ENCODE peak calls at places on chromosomes 1 and 21, in eight cellular contexts. O is activated naive CD4-positive, alpha-beta T cell treated with anti-CD3 and anti-CD28 coated beads, Interleukin-2, amount 50 U/mL, for 16 hours; U is CMK; G is astrocyte of the hippocampus; E is stimulated activated CD4-positive, alpha-beta T cell treated with anti-CD3 and anti-CD28 coated beads, Interleukin-12 subunit alpha, Interleukin-12 subunit beta, amount 100 ng/mL, for 4 hours; H is stimulated activated CD8-positive, alpha-beta memory T cell treated with anti-CD3 and anti-CD28 coated beads, Interleukin-15, amount 100 ng/mL, for 48 hours; V is adrenal gland; D is AG10803. F is an unnamed sample.

GRCh38 chr1:25844485-25845337 is 14.5 kb downstream of the AUNIP start:
- DNase-seq in O (no peak), U (no peak), G (no peak), E (no peak), H (no peak), V (no peak), D (no peak), F (no peak)

GRCh38 chr1:114310771-114311251 is 157.1 kb upstream of the SYT6 start:
- DNase-seq in O (no peak), U (peak), G (peak), E (no peak), H (no peak), V (no peak), D (peak), F (no peak)

GRCh38 chr1:53289050-53289429 is 38.8 kb downstream of the LRP8 start:
- DNase-seq in O (no peak), U (no peak), G (no peak), E (no peak), H (no peak), V (no peak), D (no peak), F (no peak)

GRCh38 chr1:231612393-231613089 is 14.0 kb upstream of the DISC1 start:
- DNase-seq in O (no peak), U (no peak), G (no peak), E (no peak), H (peak), V (no peak), D (no peak), F (no peak)

GRCh38 chr1:186838380-186839076 is 9.8 kb downstream of the PLA2G4A start:
- DNase-seq in O (no peak), U (no peak), G (no peak), E (no peak), H (no peak), V (no peak), D (no peak), F (no peak)

GRCh38 chr1:116375884-116376733 is 3.1 kb downstream of the ATP1A1 start:
- DNase-seq in O (peak), U (no peak), G (peak), E (peak), H (peak), V (peak), D (peak), F (no peak)

GRCh38 chr1:90262791-90263190 is 267.9 kb downstream of the ZNF326 start:
- DNase-seq in O (no peak), U (no peak), G (peak), E (no peak), H (no peak), V (no peak), D (peak), F (no peak)

GRCh38 chr1:169180167-169180566 is 73.7 kb downstream of the ATP1B1 start:
- DNase-seq in O (no peak), U (no peak), G (no peak), E (no peak), H (no peak), V (no peak), D (no peak), F (no peak)

GRCh38 chr1:235867903-235868469 is 1.3 kb upstream of the LYST start:
- DNase-seq in O (peak), U (no peak), G (no peak), E (no peak), H (no peak), V (no peak), D (no peak), F (no peak)

GRCh38 chr1:41359211-41360073 is 1.8 kb upstream of the FOXO6 start:
- DNase-seq in O (no peak), U (no peak), G (peak), E (no peak), H (no peak), V (peak), D (peak), F (no peak)

GRCh38 chr1:56626546-56626945 is 18.6 kb upstream of the PRKAA2 start:
- DNase-seq in O (no peak), U (no peak), G (no peak), E (no peak), H (no peak), V (no peak), D (peak), F (no peak)

GRCh38 chr1:17579951-17580939 is 40.7 kb downstream of the ARHGEF10L start:
- DNase-seq in O (no peak), U (no peak), G (no peak), E (no peak), H (no peak), V (no peak), D (no peak), F (no peak)

GRCh38 chr1:59499273-59499955 is 202.5 kb downstream of the FGGY start:
- DNase-seq in O (no peak), U (no peak), G (peak), E (no peak), H (no peak), V (no peak), D (no peak), F (no peak)

GRCh38 chr1:13725714-13726175 is 25.8 kb downstream of the PRDM2 start:
- DNase-seq in O (peak), U (no peak), G (peak), E (peak), H (no peak), V (peak), D (peak), F (no peak)

GRCh38 chr1:86487131-86487804 is 18.5 kb downstream of the CLCA1 start:
- DNase-seq in O (no peak), U (no peak), G (peak), E (no peak), H (no peak), V (no peak), D (peak), F (no peak)

GRCh38 chr1:116168277-116169032 is 57.3 kb downstream of the MAB21L3 start:
- DNase-seq in O (peak), U (peak), G (peak), E (peak), H (peak), V (peak), D (peak), F (peak)

GRCh38 chr1:59765036-59765730 is 49.6 kb upstream of the HOOK1 start:
- DNase-seq in O (no peak), U (no peak), G (no peak), E (no peak), H (no peak), V (no peak), D (no peak), F (no peak)

GRCh38 chr1:157490337-157491165 is 61.8 kb downstream of the FCRL5 start:
- DNase-seq in O (peak), U (no peak), G (peak), E (peak), H (peak), V (peak), D (peak), F (peak)

GRCh38 chr1:180643693-180644092 is 11.9 kb downstream of the XPR1 start:
- DNase-seq in O (no peak), U (no peak), G (peak), E (no peak), H (no peak), V (peak), D (peak), F (no peak)

GRCh38 chr1:64196074-64196869 is 7.2 kb upstream of the UBE2U start:
- DNase-seq in O (no peak), U (no peak), G (no peak), E (no peak), H (no peak), V (no peak), D (no peak), F (no peak)

GRCh38 chr1:87024936-87025537 is 110.6 kb downstream of the HS2ST1 start:
- DNase-seq in O (no peak), U (peak), G (peak), E (no peak), H (no peak), V (no peak), D (peak), F (no peak)

GRCh38 chr1:30919025-30919881 is 10.7 kb upstream of the SDC3 start:
- DNase-seq in O (no peak), U (peak), G (peak), E (no peak), H (no peak), V (peak), D (peak), F (no peak)

GRCh38 chr1:43143441-43143888 is 28.6 kb downstream of the EBNA1BP2 start:
- DNase-seq in O (no peak), U (no peak), G (no peak), E (no peak), H (no peak), V (no peak), D (no peak), F (no peak)

GRCh38 chr21:34243562-34243961 is 120.2 kb upstream of the KCNE2 start:
- DNase-seq in O (peak), U (no peak), G (no peak), E (no peak), H (no peak), V (peak), D (peak), F (no peak)

GRCh38 chr1:152356736-152357135 is 3.1 kb downstream of the FLG2 start:
- DNase-seq in O (no peak), U (no peak), G (no peak), E (no peak), H (no peak), V (no peak), D (no peak), F (no peak)

GRCh38 chr1:2564815-2565415 is 8.7 kb downstream of the TNFRSF14 start:
- DNase-seq in O (no peak), U (no peak), G (no peak), E (no peak), H (no peak), V (no peak), D (no peak), F (no peak)

GRCh38 chr1:46461017-46461808 is 28.4 kb upstream of the DMBX1 start:
- DNase-seq in O (no peak), U (no peak), G (no peak), E (no peak), H (no peak), V (no peak), D (no peak), F (no peak)

GRCh38 chr1:176165573-176165972 is 41.5 kb downstream of the COP1 start:
- DNase-seq in O (no peak), U (no peak), G (no peak), E (no peak), H (no peak), V (no peak), D (no peak), F (no peak)

GRCh38 chr1:228463009-228463558 is 24.1 kb upstream of the RNF187 start:
- DNase-seq in O (no peak), U (no peak), G (no peak), E (no peak), H (no peak), V (no peak), D (no peak), F (no peak)

GRCh38 chr1:88876573-88877335 is 14.6 kb downstream of the GTF2B start:
- DNase-seq in O (no peak), U (no peak), G (no peak), E (no peak), H (no peak), V (no peak), D (peak), F (no peak)

GRCh38 chr1:94329276-94329675 is 88.9 kb upstream of the ABCD3 start:
- DNase-seq in O (no peak), U (no peak), G (no peak), E (no peak), H (no peak), V (no peak), D (no peak), F (no peak)

GRCh38 chr1:44604167-44604955 is 69.9 kb downstream of the TMEM53 start:
- DNase-seq in O (no peak), U (no peak), G (no peak), E (no peak), H (no peak), V (no peak), D (no peak), F (no peak)

F was measured in neural crest cell.